ENCODE peak calls at places on chromosome 22, in four cellular contexts. T is AG20443, U is SHP77 treated with DMSO at 0.1 percent for 48 hours, F is fibroblast of the aortic adventitia. K is an unnamed sample.

GRCh38 chr22:21941921-21942320 is 10.7 kb downstream of the PPM1F start:
- DNase-seq in T (no peak), U (no peak), F (no peak), K (peak; percentile 12)

GRCh38 chr22:28029201-28029948 is 110.3 kb upstream of the PITPNB start:
- DNase-seq in T (no peak), U (peak; percentile 81), F (peak; percentile 82), K (peak; percentile 54)

GRCh38 chr22:20525048-20525447 is 17.6 kb downstream of the MED15 start:
- DNase-seq in T (no peak), U (no peak), F (no peak), K (no peak)

GRCh38 chr22:46455453-46455852 is 82.0 kb downstream of the CELSR1 start:
- DNase-seq in T (no peak), U (no peak), F (no peak), K (no peak)

GRCh38 chr22:41925783-41926460 is 684 bp downstream of the TNFRSF13C start:
- DNase-seq in T (peak; percentile 79), U (no peak), F (no peak), K (no peak)

GRCh38 chr22:46027219-46028068 is 50.5 kb upstream of the WNT7B start:
- DNase-seq in T (peak; percentile 64), U (no peak), F (no peak), K (no peak)

GRCh38 chr22:20013382-20013871 is 3.2 kb downstream of the ARVCF start:
- DNase-seq in T (peak; percentile 76), U (no peak), F (peak; percentile 55), K (peak; percentile 36)

GRCh38 chr22:28887725-28888459 is 4.5 kb downstream of the ZNRF3 start:
- DNase-seq in T (no peak), U (no peak), F (no peak), K (no peak)

GRCh38 chr22:46113110-46113909 is 37.0 kb upstream of the PPARA start:
- DNase-seq in T (no peak), U (no peak), F (no peak), K (no peak)

GRCh38 chr22:42340695-42341383 is 70.4 kb upstream of the TCF20 start:
- DNase-seq in T (no peak), U (peak; percentile 18), F (no peak), K (no peak)

GRCh38 chr22:44928711-44929347 is 81.0 kb downstream of the PHF21B start:
- DNase-seq in T (no peak), U (no peak), F (no peak), K (no peak)

GRCh38 chr22:46122980-46123693 is 27.2 kb upstream of the PPARA start:
- DNase-seq in T (no peak), U (no peak), F (no peak), K (no peak)

GRCh38 chr22:37060801-37061610 is 9.5 kb downstream of the KCTD17 start:
- DNase-seq in T (no peak), U (no peak), F (no peak), K (peak; percentile 26)

GRCh38 chr22:38180841-38181452 is 683 bp downstream of the PLA2G6 start:
- DNase-seq in T (no peak), U (no peak), F (no peak), K (no peak)

GRCh38 chr22:36512333-36512732 is 5.5 kb upstream of the FOXRED2 start:
- DNase-seq in T (no peak), U (no peak), F (no peak), K (no peak)

GRCh38 chr22:47056361-47056760 is 293.9 kb downstream of the TBC1D22A start:
- DNase-seq in T (no peak), U (no peak), F (no peak), K (no peak)

GRCh38 chr22:42171946-42172345 is 41.3 kb upstream of the CYP2D6 start:
- DNase-seq in T (no peak), U (no peak), F (no peak), K (no peak)

GRCh38 chr22:36928181-36928580 is 14.8 kb downstream of the CSF2RB start:
- DNase-seq in T (no peak), U (no peak), F (no peak), K (no peak)

GRCh38 chr22:19554834-19555404 is 30.7 kb upstream of the CLDN5 start:
- DNase-seq in T (peak; percentile 47), U (no peak), F (peak; percentile 19), K (peak; percentile 17)

GRCh38 chr22:21445437-21446127 is 21.6 kb upstream of the TMEM191C start:
- DNase-seq in T (no peak), U (no peak), F (no peak), K (no peak)

GRCh38 chr22:31739795-31740201 is 10.1 kb downstream of the PRR14L start:
- DNase-seq in T (no peak), U (no peak), F (peak; percentile 17), K (peak; percentile 95)

GRCh38 chr22:29830585-29830984 is 7.5 kb downstream of the ASCC2 start:
- DNase-seq in T (no peak), U (no peak), F (no peak), K (peak; percentile 57)

GRCh38 chr22:22213231-22213630 is 31.4 kb upstream of the VPREB1 start:
- DNase-seq in T (no peak), U (no peak), F (no peak), K (peak; percentile 45)

GRCh38 chr22:27317961-27318360 is 483.6 kb downstream of the MN1 start:
- DNase-seq in T (no peak), U (no peak), F (no peak), K (no peak)

GRCh38 chr22:38490915-38491314 is 15.2 kb downstream of the DDX17 start:
- DNase-seq in T (peak; percentile 49), U (no peak), F (peak; percentile 62), K (peak; percentile 73)

GRCh38 chr22:25054943-25055511 is 102.5 kb downstream of the KIAA1671 start:
- DNase-seq in T (no peak), U (no peak), F (peak; percentile 21), K (no peak)

GRCh38 chr22:42410708-42411107 is 21.5 kb downstream of the NFAM1 start:
- DNase-seq in T (no peak), U (no peak), F (no peak), K (no peak)

GRCh38 chr22:18057568-18058209 is 20.1 kb upstream of the PEX26 start:
- DNase-seq in T (peak; percentile 85), U (no peak), F (peak; percentile 100), K (peak; percentile 95)

GRCh38 chr22:45952151-45952550 is 24.8 kb downstream of the WNT7B start:
- DNase-seq in T (no peak), U (no peak), F (no peak), K (no peak)

GRCh38 chr22:46133588-46133855 is 16.8 kb upstream of the PPARA start:
- DNase-seq in T (no peak), U (no peak), F (no peak), K (no peak)

GRCh38 chr22:44369916-44370804 is 57.4 kb upstream of the SHISAL1 start:
- DNase-seq in T (no peak), U (no peak), F (no peak), K (no peak)

GRCh38 chr22:22748297-22748743 is 103.9 kb downstream of the GGTLC2 start:
- DNase-seq in T (peak; percentile 67), U (no peak), F (peak; percentile 68), K (peak; percentile 44)

GRCh38 chr22:45445031-45445710 is 31.7 kb downstream of the RIBC2 start:
- DNase-seq in T (no peak), U (no peak), F (no peak), K (no peak)

GRCh38 chr22:45008853-45009751 is 703 bp downstream of the PHF21B start:
- DNase-seq in T (peak; percentile 43), U (no peak), F (no peak), K (no peak)

GRCh38 chr22:31647066-31647465 is 14.9 kb downstream of the PISD start:
- DNase-seq in T (no peak), U (no peak), F (no peak), K (no peak)

GRCh38 chr22:48084041-48084748 is 1321.7 kb downstream of the TBC1D22A start:
- DNase-seq in T (no peak), U (no peak), F (no peak), K (no peak)

GRCh38 chr22:30228509-30229359 is 17.8 kb downstream of the LIF start:
- DNase-seq in T (no peak), U (no peak), F (no peak), K (no peak)

K was measured in amniotic epithelial cell.